ENCODE peak calls at places on chromosomes 6 and 20, in five cellular contexts. H, Z, A, T and J are unnamed samples.

GRCh38 chr6:75437451-75438185 is 56.0 kb downstream of the FILIP1 start:
- DNase-seq in H (no peak), Z (no peak), A (no peak), T (no peak), J (no peak)

GRCh38 chr20:37276494-37277252 is 12.8 kb upstream of the MANBAL start:
- DNase-seq in H (no peak), Z (no peak), A (no peak), T (no peak), J (peak)

GRCh38 chr6:143732539-143732938 is 54.8 kb downstream of the PHACTR2 start:
- DNase-seq in H (no peak), Z (no peak), A (no peak), T (no peak), J (no peak)

GRCh38 chr6:41545174-41545702 is 943 bp upstream of the FOXP4 start:
- DNase-seq in H (no peak), Z (no peak), A (no peak), T (no peak), J (no peak)

GRCh38 chr6:5175195-5175594 is 85.6 kb downstream of the LYRM4 start:
- DNase-seq in H (peak), Z (no peak), A (no peak), T (no peak), J (no peak)

GRCh38 chr6:49606696-49607390 is 29.8 kb downstream of the RHAG start:
- DNase-seq in H (peak), Z (no peak), A (no peak), T (no peak), J (peak)

GRCh38 chr6:107246972-107247615 is 131.8 kb upstream of the BEND3 start:
- DNase-seq in H (no peak), Z (no peak), A (no peak), T (no peak), J (no peak)

GRCh38 chr6:18503588-18504231 is 116.6 kb downstream of the RNF144B start:
- DNase-seq in H (peak), Z (peak), A (no peak), T (no peak), J (no peak)

GRCh38 chr6:27297857-27298730 is 14.0 kb downstream of the POM121L2 start:
- DNase-seq in H (no peak), Z (no peak), A (no peak), T (no peak), J (no peak)

GRCh38 chr6:160510199-160510598 is 153.9 kb downstream of the LPA start:
- DNase-seq in H (no peak), Z (no peak), A (no peak), T (no peak), J (no peak)

GRCh38 chr6:66926060-66926459 is 1219.0 kb upstream of the EYS start:
- DNase-seq in H (no peak), Z (no peak), A (no peak), T (no peak), J (no peak)

GRCh38 chr20:63455568-63455859 is 16.9 kb downstream of the KCNQ2 start:
- DNase-seq in H (no peak), Z (no peak), A (no peak), T (no peak), J (no peak)

GRCh38 chr20:39474829-39475228 is 512.7 kb downstream of the DHX35 start:
- DNase-seq in H (no peak), Z (no peak), A (no peak), T (no peak), J (no peak)

GRCh38 chr6:56933650-56934049 is 21.3 kb upstream of the BEND6 start:
- DNase-seq in H (no peak), Z (no peak), A (no peak), T (no peak), J (no peak)

GRCh38 chr20:33963756-33964155 is 30.0 kb upstream of the RALY start:
- DNase-seq in H (no peak), Z (no peak), A (no peak), T (no peak), J (no peak)

GRCh38 chr6:54710430-54710829 is 136.1 kb upstream of the FAM83B start:
- DNase-seq in H (no peak), Z (no peak), A (no peak), T (no peak), J (no peak)

GRCh38 chr6:92459606-92460005 is 959.8 kb downstream of the EPHA7 start:
- DNase-seq in H (no peak), Z (no peak), A (no peak), T (no peak), J (no peak)

GRCh38 chr20:36306557-36307411 is 645 bp downstream of the DLGAP4 start:
- DNase-seq in H (no peak), Z (no peak), A (no peak), T (no peak), J (peak)

GRCh38 chr6:1633366-1634021 is 23.8 kb downstream of the FOXC1 start:
- DNase-seq in H (no peak), Z (no peak), A (no peak), T (no peak), J (no peak)

GRCh38 chr6:26270121-26270861 is 94.7 kb upstream of the BTN3A2 start:
- DNase-seq in H (peak), Z (no peak), A (no peak), T (no peak), J (no peak)

GRCh38 chr6:16316741-16317251 is 78.4 kb downstream of the GMPR start:
- DNase-seq in H (peak), Z (no peak), A (peak), T (no peak), J (no peak)

GRCh38 chr6:15793288-15793687 is 130.5 kb upstream of the DTNBP1 start:
- DNase-seq in H (no peak), Z (no peak), A (no peak), T (no peak), J (no peak)

GRCh38 chr20:46651091-46651962 is at the start of gene SLC13A3:
- DNase-seq in H (peak), Z (no peak), A (no peak), T (no peak), J (no peak)

GRCh38 chr20:57536759-57537724 is 12.1 kb upstream of the CTCFL start:
- DNase-seq in H (no peak), Z (no peak), A (no peak), T (no peak), J (no peak)

GRCh38 chr6:99779631-99780555 is 173.3 kb downstream of the PRDM13 start:
- DNase-seq in H (no peak), Z (no peak), A (no peak), T (no peak), J (no peak)

GRCh38 chr6:139759086-139759485 is 384.6 kb upstream of the CITED2 start:
- DNase-seq in H (no peak), Z (no peak), A (no peak), T (no peak), J (no peak)

GRCh38 chr6:147941143-147941542 is 401.5 kb upstream of the SASH1 start:
- DNase-seq in H (no peak), Z (no peak), A (no peak), T (no peak), J (no peak)

GRCh38 chr20:56200456-56200855 is 48.1 kb upstream of the MC3R start:
- DNase-seq in H (no peak), Z (no peak), A (no peak), T (no peak), J (no peak)

GRCh38 chr6:34595332-34596090 is 39.4 kb upstream of the SPDEF start:
- DNase-seq in H (no peak), Z (no peak), A (no peak), T (no peak), J (no peak)

GRCh38 chr6:31243508-31243907 is 28.4 kb downstream of the HLA-C start:
- DNase-seq in H (no peak), Z (no peak), A (no peak), T (no peak), J (no peak)

GRCh38 chr20:57474816-57475215 is 50.1 kb downstream of the CTCFL start:
- DNase-seq in H (no peak), Z (no peak), A (no peak), T (peak), J (no peak)

GRCh38 chr6:71533939-71534379 is 245.3 kb downstream of the OGFRL1 start:
- DNase-seq in H (no peak), Z (no peak), A (no peak), T (no peak), J (no peak)

GRCh38 chr20:36275011-36275410 is 31.1 kb upstream of the DLGAP4 start:
- DNase-seq in H (no peak), Z (no peak), A (no peak), T (no peak), J (no peak)

GRCh38 chr20:22572491-22572890 is 11.9 kb downstream of the FOXA2 start:
- DNase-seq in H (no peak), Z (no peak), A (no peak), T (no peak), J (no peak)
- H3K27ac ChIP-seq in H (no peak), Z (no peak), A (no peak), T (no peak), J (peak)

GRCh38 chr6:157538698-157539097 is 157.7 kb downstream of the ZDHHC14 start:
- DNase-seq in H (no peak), Z (no peak), A (no peak), T (no peak), J (no peak)
- H3K27ac ChIP-seq in H (no peak), Z (no peak), A (no peak), T (no peak), J (no peak)

GRCh38 chr6:133892444-133893323 is 3.8 kb downstream of the TCF21 start:
- DNase-seq in H (peak), Z (no peak), A (no peak), T (no peak), J (no peak)

GRCh38 chr6:133889557-133890301 is 816 bp downstream of the TCF21 start:
- DNase-seq in H (peak), Z (no peak), A (no peak), T (peak), J (peak)

GRCh38 chr6:133891814-133892443 is 3.0 kb downstream of the TCF21 start:
- DNase-seq in H (no peak), Z (no peak), A (no peak), T (no peak), J (no peak)

GRCh38 chr6:133893324-133893692 is 4.4 kb downstream of the TCF21 start:
- DNase-seq in H (no peak), Z (no peak), A (no peak), T (no peak), J (no peak)

GRCh38 chr6:133890941-133891813 is 2.3 kb downstream of the TCF21 start:
- DNase-seq in H (peak), Z (no peak), A (no peak), T (peak), J (no peak)
- H3K27ac ChIP-seq in H (no peak), Z (no peak), A (no peak), T (peak), J (no peak)

GRCh38 chr6:84772428-84773132 is 8.2 kb upstream of the TBX18 start:
- DNase-seq in H (no peak), Z (no peak), A (no peak), T (peak), J (no peak)

GRCh38 chr6:84771732-84772131 is 7.3 kb upstream of the TBX18 start:
- DNase-seq in H (no peak), Z (no peak), A (no peak), T (no peak), J (no peak)

GRCh38 chr6:84774174-84775158 is 10.1 kb upstream of the TBX18 start:
- DNase-seq in H (peak), Z (no peak), A (no peak), T (peak), J (peak)

GRCh38 chr6:84773431-84774173 is 9.2 kb upstream of the TBX18 start:
- DNase-seq in H (peak), Z (no peak), A (no peak), T (peak), J (no peak)

GRCh38 chr6:84773133-84773430 is 8.7 kb upstream of the TBX18 start:
- DNase-seq in H (no peak), Z (no peak), A (no peak), T (no peak), J (no peak)
- H3K27ac ChIP-seq in H (no peak), Z (no peak), A (no peak), T (peak), J (no peak)